ENCODE peak calls at places on chromosomes 5 and 9, in ten cellular contexts. A is left ventricle myocardium inferior; N is CD8-positive, alpha-beta T cell; F is colonic mucosa; E is fibroblast of lung; V is sigmoid colon; Z is cardiac muscle cell; T is psoas muscle; Y is neural progenitor cell; K is H1. M is an unnamed sample.

GRCh38 chr5:43315697-43316096 is 2.5 kb upstream of the HMGCS1 start:
- DNase-seq in A (no peak), N (no peak), F (no peak), E (no peak), V (no peak), Z (no peak), T (no peak), Y (no peak), K (no peak), M (no peak)

GRCh38 chr5:119355636-119356383 is at the start of gene TNFAIP8:
- DNase-seq in A (peak; percentile 62), N (peak; percentile 51), F (peak; percentile 64), E (peak; percentile 70), V (peak; percentile 77), Z (peak; percentile 66), T (peak; percentile 68), Y (peak; percentile 74), K (peak; percentile 74), M (peak; percentile 12)

GRCh38 chr5:93246093-93246855 is 334.7 kb downstream of the NR2F1-AS1 start:
- DNase-seq in A (no peak), N (no peak), F (peak; percentile 19), E (peak; percentile 87), V (peak; percentile 63), Z (no peak), T (no peak), Y (peak; percentile 92), K (no peak), M (no peak)

GRCh38 chr5:132474881-132475511 is 15.6 kb downstream of the IRF1 start:
- DNase-seq in A (no peak), N (peak; percentile 41), F (no peak), E (no peak), V (peak; percentile 47), Z (no peak), T (no peak), Y (no peak), K (no peak), M (no peak)

GRCh38 chr5:133403741-133404364 is 208.5 kb downstream of the FSTL4 start:
- DNase-seq in A (no peak), N (no peak), F (no peak), E (no peak), V (no peak), Z (no peak), T (no peak), Y (no peak), K (peak; percentile 6), M (no peak)

GRCh38 chr5:178519155-178519554 is 71.0 kb downstream of the COL23A1 start:
- DNase-seq in A (no peak), N (no peak), F (no peak), E (no peak), V (peak; percentile 38), Z (no peak), T (no peak), Y (no peak), K (no peak), M (no peak)

GRCh38 chr9:129317179-129318011 is 139.3 kb upstream of the IER5L start:
- DNase-seq in A (no peak), N (no peak), F (no peak), E (peak; percentile 49), V (peak; percentile 75), Z (peak; percentile 61), T (peak; percentile 65), Y (peak; percentile 36), K (peak; percentile 43), M (no peak)

GRCh38 chr9:137176302-137177182 is 4.7 kb upstream of the TMEM210 start:
- DNase-seq in A (no peak), N (no peak), F (peak; percentile 51), E (peak; percentile 26), V (no peak), Z (peak; percentile 54), T (no peak), Y (peak; percentile 57), K (no peak), M (peak; percentile 65)

GRCh38 chr5:163509288-163510040 is 4.0 kb downstream of the MAT2B start:
- DNase-seq in A (no peak), N (no peak), F (peak; percentile 52), E (peak; percentile 91), V (no peak), Z (no peak), T (no peak), Y (no peak), K (no peak), M (peak; percentile 36)

DNA sequence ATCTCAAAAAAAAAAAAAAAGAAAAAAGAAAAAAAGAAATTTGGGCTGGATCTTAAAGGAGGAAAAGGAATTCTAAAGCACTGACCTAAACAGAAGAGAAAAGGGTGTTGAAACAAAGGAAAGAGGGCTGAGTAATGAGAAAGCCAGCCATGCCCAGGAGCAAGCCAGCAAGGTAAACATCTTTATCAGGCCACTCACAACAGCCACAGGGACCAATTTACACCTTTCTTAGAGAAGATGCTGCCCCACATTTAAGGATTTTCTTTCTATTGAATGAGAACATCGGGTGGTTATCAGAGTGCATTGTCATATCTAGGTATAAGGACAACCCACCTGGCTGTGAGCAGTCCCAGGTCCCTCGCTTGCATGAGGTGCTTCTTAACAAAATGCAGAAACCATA is 16.6 kb downstream of the LHFPL2 start:
- DNase-seq in A (no peak), N (no peak), F (no peak), E (no peak), V (no peak), Z (no peak), T (no peak), Y (no peak), K (no peak), M (no peak)
- H3K36me3 ChIP-seq in A (peaks cover 28% of the 10 kb centered on the region), N (no peaks in the 10 kb centered on the region), F (peaks cover 6% of the 10 kb centered on the region), E (peaks cover 4% of the 10 kb centered on the region), V (no peaks in the 10 kb centered on the region), Z (peaks cover 44% of the 10 kb centered on the region), T (peaks cover 17% of the 10 kb centered on the region), Y (no peaks in the 10 kb centered on the region), K (peaks cover 20% of the 10 kb centered on the region), M (peaks cover 3% of the 10 kb centered on the region)

GRCh38 chr5:179766021-179766725 is 27.6 kb upstream of the LTC4S start:
- DNase-seq in A (no peak), N (no peak), F (no peak), E (peak; percentile 31), V (no peak), Z (no peak), T (peak; percentile 46), Y (no peak), K (no peak), M (no peak)

GRCh38 chr5:179769276-179769675 is 24.5 kb upstream of the LTC4S start:
- DNase-seq in A (no peak), N (no peak), F (no peak), E (no peak), V (no peak), Z (no peak), T (peak; percentile 15), Y (no peak), K (no peak), M (no peak)

GRCh38 chr5:179768326-179769085 is 25.3 kb upstream of the LTC4S start:
- DNase-seq in A (no peak), N (no peak), F (no peak), E (no peak), V (no peak), Z (peak; percentile 75), T (no peak), Y (peak; percentile 37), K (no peak), M (no peak)

GRCh38 chr5:179765400-179765799 is 28.4 kb upstream of the LTC4S start:
- DNase-seq in A (peak; percentile 43), N (no peak), F (no peak), E (peak; percentile 84), V (no peak), Z (no peak), T (peak; percentile 66), Y (no peak), K (no peak), M (no peak)

DNA sequence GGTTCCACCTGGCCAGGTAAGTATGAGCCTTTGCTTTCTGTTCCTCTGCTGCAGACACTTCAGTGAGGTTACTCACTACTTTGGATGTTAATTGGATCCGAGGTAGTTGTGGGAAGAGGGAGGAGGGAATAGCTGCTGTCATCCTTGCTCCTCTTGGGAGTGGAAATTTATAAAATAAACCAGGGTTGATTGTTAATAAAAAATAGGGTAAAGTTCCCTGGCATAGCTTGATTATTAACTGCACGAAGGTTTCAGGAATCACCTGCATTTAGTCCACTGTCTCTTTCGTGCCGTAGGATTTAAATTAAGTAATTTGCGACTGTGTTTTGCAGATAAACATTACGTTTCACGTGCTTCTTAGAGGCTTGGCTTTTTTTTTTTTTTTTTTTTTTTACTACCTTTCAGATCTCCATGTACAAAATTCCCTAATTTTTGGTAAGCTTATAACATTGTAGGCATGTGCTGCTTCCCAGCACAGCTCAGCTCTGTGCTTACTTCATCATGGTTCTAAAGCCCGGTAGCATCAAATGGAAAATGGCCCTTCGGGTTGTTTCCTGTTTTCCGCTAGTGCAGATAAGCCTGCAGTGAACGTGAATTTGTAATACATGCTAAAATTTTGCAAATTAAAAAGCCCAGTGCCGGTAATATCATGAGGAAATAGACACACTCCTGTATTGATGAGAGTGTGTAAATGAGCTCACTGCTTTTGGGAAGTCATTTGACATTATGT is 26.9 kb upstream of the LTC4S start:
- DNase-seq in A (no peak), N (no peak), F (no peak), E (no peak), V (no peak), Z (no peak), T (no peak), Y (no peak), K (no peak), M (no peak)
- H3K4me1 ChIP-seq in A (peaks cover 70% of the 10 kb centered on the region), N (peaks cover 10% of the 10 kb centered on the region), F (peaks cover 9% of the 10 kb centered on the region), E (peaks cover 31% of the 10 kb centered on the region), V (peaks cover 60% of the 10 kb centered on the region), Z (peaks cover 21% of the 10 kb centered on the region), T (peaks cover 37% of the 10 kb centered on the region), Y (peaks cover 4% of the 10 kb centered on the region), K (peaks cover 3% of the 10 kb centered on the region), M (peaks cover 12% of the 10 kb centered on the region)

DNA sequence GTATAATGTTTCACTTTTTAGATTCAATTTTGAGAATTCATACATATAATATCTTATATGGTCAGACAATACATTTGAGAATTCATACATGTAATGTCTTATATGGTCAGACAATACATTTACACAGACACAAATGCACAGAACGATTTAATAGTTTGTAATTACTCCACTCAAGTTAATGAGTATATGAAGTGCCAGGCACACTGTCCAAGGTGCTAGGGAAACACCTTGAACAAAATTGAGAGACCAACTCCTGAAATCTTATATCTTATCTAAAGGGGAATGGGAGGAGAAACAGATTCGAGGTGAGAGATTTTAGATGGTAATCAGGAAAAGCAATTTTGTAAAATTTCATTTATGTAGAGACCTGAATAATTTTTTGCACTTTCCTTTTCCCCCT is 994.7 kb downstream of the CDH12 start:
- DNase-seq in A (no peak), N (no peak), F (no peak), E (no peak), V (no peak), Z (no peak), T (no peak), Y (no peak), K (no peak), M (no peak)
- H3K27me3 ChIP-seq in A (no peaks in the 10 kb centered on the region), N (no peaks in the 10 kb centered on the region), F (no peaks in the 10 kb centered on the region), E (no peaks in the 10 kb centered on the region), V (no peaks in the 10 kb centered on the region), Z (no peaks in the 10 kb centered on the region), T (no peaks in the 10 kb centered on the region), Y (no peaks in the 10 kb centered on the region), K (no peaks in the 10 kb centered on the region), M (no peaks in the 10 kb centered on the region)

DNA sequence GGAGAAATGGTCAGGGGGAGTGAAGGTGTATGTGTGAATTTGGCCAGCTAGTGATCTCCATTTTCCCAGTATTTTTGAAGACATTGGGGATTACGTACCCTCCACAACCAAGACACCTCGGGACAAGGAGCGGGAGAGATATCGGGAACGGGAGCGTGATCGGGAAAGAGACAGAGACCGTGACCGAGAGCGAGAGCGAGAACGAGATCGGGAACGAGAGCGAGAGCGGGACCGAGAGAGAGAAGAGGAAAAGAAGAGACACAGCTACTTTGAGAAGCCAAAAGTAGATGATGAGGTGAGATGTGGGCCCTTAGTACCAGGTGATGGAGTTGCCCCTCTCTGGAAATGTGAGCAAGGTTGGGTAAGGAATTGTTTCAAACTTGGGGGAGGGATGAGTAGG is 5.8 kb upstream of the WDR55 start:
- DNase-seq in A (no peak), N (no peak), F (no peak), E (no peak), V (no peak), Z (no peak), T (no peak), Y (no peak), K (no peak), M (no peak)
- H3K36me3 ChIP-seq in A (peaks cover 93% of the 10 kb centered on the region), N (peaks cover 79% of the 10 kb centered on the region), F (peaks cover 38% of the 10 kb centered on the region), E (peaks cover 34% of the 10 kb centered on the region), V (peaks cover 53% of the 10 kb centered on the region), Z (peaks cover 81% of the 10 kb centered on the region), T (peaks cover 93% of the 10 kb centered on the region), Y (no peaks in the 10 kb centered on the region), K (peaks cover 42% of the 10 kb centered on the region), M (peaks cover 9% of the 10 kb centered on the region)